ENCODE peak calls at places on chromosomes 16 and 17, in seven cellular contexts. I is transverse colon, V is breast epithelium, Z is prostate gland, R is suprapubic skin, W is stomach, L is endothelial cell of umbilical vein. K is an unnamed sample.

GRCh38 chr17:68697850-68698313 is 96.7 kb upstream of the FAM20A start:
- DNase-seq in I (peak; percentile 16), V (no peak), Z (no peak), R (no peak), W (peak; percentile 31), L (no peak), K (peak; percentile 73)

GRCh38 chr17:75271233-75271954 is 363 bp upstream of the MIF4GD start:
- DNase-seq in I (peak; percentile 87), V (peak; percentile 67), Z (peak; percentile 71), R (no peak), W (peak; percentile 87), L (peak; percentile 54), K (peak; percentile 86)

GRCh38 chr17:76053230-76054111 is 18.8 kb downstream of the SRP68 start:
- DNase-seq in I (no peak), V (no peak), Z (no peak), R (no peak), W (no peak), L (peak; percentile 79), K (no peak)

GRCh38 chr16:10992797-10993196 is 48.4 kb downstream of the CLEC16A start:
- DNase-seq in I (peak; percentile 25), V (no peak), Z (no peak), R (no peak), W (peak; percentile 43), L (peak; percentile 21), K (no peak)

GRCh38 chr16:85649411-85649977 is 36.4 kb downstream of the GSE1 start:
- DNase-seq in I (no peak), V (no peak), Z (no peak), R (no peak), W (no peak), L (no peak), K (no peak)

GRCh38 chr17:48238933-48239602 is 131.5 kb downstream of the SNX11 start:
- DNase-seq in I (no peak), V (no peak), Z (no peak), R (no peak), W (no peak), L (no peak), K (no peak)

GRCh38 chr17:18980682-18981384 is 23.7 kb downstream of the FAM83G start:
- DNase-seq in I (no peak), V (no peak), Z (no peak), R (no peak), W (no peak), L (no peak), K (no peak)

GRCh38 chr17:12744298-12744697 is 45.0 kb upstream of the ARHGAP44 start:
- DNase-seq in I (no peak), V (no peak), Z (no peak), R (no peak), W (no peak), L (no peak), K (no peak)

GRCh38 chr16:62913333-62913732 is 877.1 kb upstream of the CDH8 start:
- DNase-seq in I (no peak), V (no peak), Z (no peak), R (no peak), W (no peak), L (no peak), K (no peak)

GRCh38 chr16:80231888-80232287 is 308.9 kb upstream of the DYNLRB2 start:
- DNase-seq in I (no peak), V (no peak), Z (no peak), R (no peak), W (no peak), L (no peak), K (no peak)

GRCh38 chr16:50526249-50526648 is 21.9 kb upstream of the NKD1 start:
- DNase-seq in I (no peak), V (no peak), Z (no peak), R (no peak), W (peak; percentile 9), L (no peak), K (no peak)

GRCh38 chr17:81984773-81985410 is 7.5 kb downstream of the ASPSCR1 start:
- DNase-seq in I (no peak), V (no peak), Z (no peak), R (no peak), W (no peak), L (no peak), K (no peak)

GRCh38 chr17:80676096-80676466 is 131.4 kb downstream of the RPTOR start:
- DNase-seq in I (no peak), V (no peak), Z (no peak), R (no peak), W (no peak), L (no peak), K (no peak)

GRCh38 chr17:50080096-50080480 is 15.1 kb upstream of the PDK2 start:
- DNase-seq in I (no peak), V (no peak), Z (no peak), R (no peak), W (no peak), L (no peak), K (no peak)

GRCh38 chr17:81426676-81427445 is 31.6 kb downstream of the BAHCC1 start:
- DNase-seq in I (no peak), V (no peak), Z (no peak), R (no peak), W (peak; percentile 77), L (no peak), K (no peak)

GRCh38 chr17:60908324-60908723 is 230.7 kb downstream of the BCAS3 start:
- DNase-seq in I (no peak), V (no peak), Z (no peak), R (no peak), W (no peak), L (no peak), K (no peak)

GRCh38 chr16:9599415-9600110 is 508.1 kb downstream of the HAPSTR1 start:
- DNase-seq in I (no peak), V (no peak), Z (no peak), R (no peak), W (no peak), L (no peak), K (no peak)

GRCh38 chr16:78522327-78522726 is 422.9 kb downstream of the WWOX start:
- DNase-seq in I (no peak), V (no peak), Z (peak; percentile 14), R (no peak), W (no peak), L (no peak), K (no peak)

GRCh38 chr17:77036841-77037381 is 103.9 kb upstream of the SEC14L1 start:
- DNase-seq in I (peak; percentile 50), V (no peak), Z (no peak), R (no peak), W (peak; percentile 31), L (no peak), K (no peak)

GRCh38 chr17:28716740-28717577 is 709 bp downstream of the RAB34 start:
- DNase-seq in I (no peak), V (no peak), Z (no peak), R (no peak), W (no peak), L (peak; percentile 30), K (peak; percentile 82)

GRCh38 chr17:65143899-65144590 is 6.9 kb downstream of the RGS9 start:
- DNase-seq in I (no peak), V (no peak), Z (no peak), R (no peak), W (no peak), L (no peak), K (no peak)

GRCh38 chr17:82929676-82930042 is 89.8 kb upstream of the ZNF750 start:
- DNase-seq in I (peak; percentile 4), V (no peak), Z (no peak), R (no peak), W (no peak), L (no peak), K (peak; percentile 48)

GRCh38 chr16:9061358-9061813 is 30.1 kb upstream of the HAPSTR1 start:
- DNase-seq in I (peak; percentile 15), V (no peak), Z (no peak), R (no peak), W (no peak), L (no peak), K (no peak)

GRCh38 chr17:79422236-79422635 is 188.6 kb downstream of the RBFOX3 start:
- DNase-seq in I (no peak), V (no peak), Z (no peak), R (no peak), W (no peak), L (no peak), K (no peak)

GRCh38 chr17:79423811-79424465 is 186.9 kb downstream of the RBFOX3 start:
- DNase-seq in I (no peak), V (no peak), Z (no peak), R (no peak), W (no peak), L (no peak), K (no peak)

GRCh38 chr17:79417589-79417988 is 193.3 kb downstream of the RBFOX3 start:
- DNase-seq in I (no peak), V (no peak), Z (no peak), R (no peak), W (no peak), L (no peak), K (no peak)

GRCh38 chr17:79424471-79425185 is 186.2 kb downstream of the RBFOX3 start:
- DNase-seq in I (no peak), V (no peak), Z (no peak), R (no peak), W (no peak), L (no peak), K (no peak)

GRCh38 chr17:79420318-79421243 is 190.3 kb downstream of the RBFOX3 start:
- DNase-seq in I (no peak), V (no peak), Z (no peak), R (no peak), W (no peak), L (peak; percentile 3), K (no peak)
- TF ChIP-seq POLR2AphosphoS5 in I (no peak), V (no peak), Z (no peak), R (no peak), W (no peak), L (no peak), K (no peak)

DNA sequence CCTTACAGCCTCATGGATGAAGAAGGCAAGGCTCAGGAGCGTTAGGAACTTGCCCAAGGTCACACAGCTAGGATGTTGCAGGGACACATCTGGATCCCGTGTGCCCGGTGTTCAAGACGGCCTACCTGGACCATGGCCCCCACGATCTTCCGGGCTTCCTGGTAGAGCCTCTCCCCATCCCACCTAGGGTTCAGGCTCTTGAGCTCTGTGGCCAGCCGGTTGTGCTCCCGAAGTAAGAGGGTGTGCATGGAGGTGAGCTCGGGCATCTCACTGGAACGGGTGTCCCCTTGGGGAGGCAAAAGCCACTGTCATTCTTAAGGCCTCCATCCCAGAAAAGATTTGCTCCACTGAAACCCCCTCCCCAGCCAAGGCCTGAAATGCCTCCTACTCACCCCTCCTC is 5.3 kb downstream of the MPO start:
- DNase-seq in I (no peak), V (no peak), Z (no peak), R (no peak), W (no peak), L (no peak), K (no peak)
- H3K4me1 ChIP-seq in I (no peaks in the 10 kb centered on the region), V (peaks cover 6% of the 10 kb centered on the region), Z (no peaks in the 10 kb centered on the region), R (peaks cover 9% of the 10 kb centered on the region), W (peaks cover 16% of the 10 kb centered on the region), L (no peaks in the 10 kb centered on the region), K (peaks cover 7% of the 10 kb centered on the region)

DNA sequence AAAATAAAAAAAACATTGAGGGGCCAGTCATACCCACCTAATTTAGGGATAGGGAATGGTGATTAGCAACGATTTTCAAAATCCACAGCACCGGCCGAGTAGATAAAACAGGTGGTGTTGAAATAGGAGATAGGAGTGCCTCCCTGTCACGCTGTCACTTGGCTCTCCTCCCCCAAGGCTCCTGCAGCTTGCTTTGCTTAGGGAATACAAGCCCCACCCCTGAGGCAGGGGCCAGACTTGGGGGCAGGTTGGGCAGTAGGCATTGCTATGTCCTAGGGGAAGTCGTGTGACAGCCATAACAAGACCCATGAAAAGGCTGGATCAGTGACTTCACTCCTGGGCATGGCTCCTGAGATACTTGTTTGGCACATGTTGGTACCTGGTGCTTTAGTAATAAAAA is 25.8 kb downstream of the POLR2A start:
- DNase-seq in I (no peak), V (no peak), Z (no peak), R (no peak), W (no peak), L (no peak), K (no peak)
- TF ChIP-seq POLR2AphosphoS5 in I (no peak), V (no peak), Z (no peak), R (no peak), W (no peak), L (no peak), K (no peak)

GRCh38 chr17:45317113-45317820 is 447 bp upstream of the MAP3K14 start:
- DNase-seq in I (peak; percentile 100), V (peak; percentile 99), Z (peak; percentile 100), R (peak; percentile 100), W (peak; percentile 100), L (peak; percentile 100), K (peak; percentile 100)
- H3K4me1 ChIP-seq in I (peaks cover 74% of the 10 kb centered on the region), V (peaks cover 12% of the 10 kb centered on the region), Z (peaks cover 22% of the 10 kb centered on the region), R (peaks cover 87% of the 10 kb centered on the region), W (peaks cover 82% of the 10 kb centered on the region), L (peaks cover 59% of the 10 kb centered on the region), K (peaks cover 76% of the 10 kb centered on the region)